ENCODE peak calls at places on chromosomes 3 and 15, in four cellular contexts. M, U, E and W are unnamed samples.

GRCh38 chr3:102123590-102124190 is 274.4 kb downstream of the NFKBIZ start:
- DNase-seq in M (no peak), U (no peak), E (peak), W (peak)

GRCh38 chr15:101541501-101542292 is 52.2 kb upstream of the PCSK6 start:
- DNase-seq in M (no peak), U (no peak), E (no peak), W (no peak)

GRCh38 chr15:70238917-70239316 is 141.2 kb upstream of the TLE3 start:
- DNase-seq in M (no peak), U (no peak), E (no peak), W (no peak)

GRCh38 chr15:62653122-62653521 is 389.4 kb upstream of the TPM1 start:
- DNase-seq in M (no peak), U (no peak), E (no peak), W (no peak)

GRCh38 chr3:18100126-18100525 is 325.0 kb downstream of the SATB1 start:
- DNase-seq in M (no peak), U (no peak), E (no peak), W (no peak)

GRCh38 chr3:59451041-59451763 is 401.4 kb upstream of the CFAP20DC start:
- DNase-seq in M (no peak), U (no peak), E (no peak), W (no peak)

GRCh38 chr15:52102468-52102867 is 10.1 kb downstream of the BCL2L10 start:
- DNase-seq in M (peak), U (no peak), E (peak), W (peak)

GRCh38 chr3:194705761-194706160 is 20.1 kb downstream of the FAM43A start:
- DNase-seq in M (no peak), U (no peak), E (no peak), W (no peak)

GRCh38 chr15:80709542-80709941 is 14.4 kb downstream of the ABHD17C start:
- DNase-seq in M (no peak), U (no peak), E (no peak), W (no peak)

GRCh38 chr3:186002884-186003472 is 65.2 kb upstream of the TRA2B start:
- DNase-seq in M (no peak), U (no peak), E (no peak), W (peak)

GRCh38 chr15:58880320-58880719 is 53.2 kb downstream of the SLTM start:
- DNase-seq in M (no peak), U (no peak), E (no peak), W (no peak)

GRCh38 chr3:72347819-72348319 is 500.4 kb downstream of the SHQ1 start:
- DNase-seq in M (no peak), U (peak), E (peak), W (no peak)

GRCh38 chr3:176967525-176967924 is 229.8 kb downstream of the TBL1XR1 start:
- DNase-seq in M (no peak), U (no peak), E (peak), W (no peak)

GRCh38 chr15:101168463-101168824 is 83.4 kb downstream of the CHSY1 start:
- DNase-seq in M (no peak), U (peak), E (no peak), W (no peak)

GRCh38 chr3:184375747-184376495 is 2.1 kb downstream of the THPO start:
- DNase-seq in M (no peak), U (no peak), E (no peak), W (no peak)

GRCh38 chr3:113728661-113729060 is 17.4 kb downstream of the NAA50 start:
- DNase-seq in M (no peak), U (no peak), E (no peak), W (no peak)
- H3K4me3 ChIP-seq in M (no peak), U (no peak), E (no peak), W (no peak)

GRCh38 chr3:179563298-179563934 is 690 bp downstream of the ACTL6A start:
- DNase-seq in M (peak), U (peak), E (peak), W (peak)
- TF ChIP-seq CTCF in M (peak), U (peak), E (peak), W (peak)

GRCh38 chr15:60477164-60477563 is 1.8 kb downstream of the ICE2 start:
- DNase-seq in M (no peak), U (no peak), E (no peak), W (no peak)
- H3K4me3 ChIP-seq in M (no peak), U (no peak), E (no peak), W (peak)

DNA sequence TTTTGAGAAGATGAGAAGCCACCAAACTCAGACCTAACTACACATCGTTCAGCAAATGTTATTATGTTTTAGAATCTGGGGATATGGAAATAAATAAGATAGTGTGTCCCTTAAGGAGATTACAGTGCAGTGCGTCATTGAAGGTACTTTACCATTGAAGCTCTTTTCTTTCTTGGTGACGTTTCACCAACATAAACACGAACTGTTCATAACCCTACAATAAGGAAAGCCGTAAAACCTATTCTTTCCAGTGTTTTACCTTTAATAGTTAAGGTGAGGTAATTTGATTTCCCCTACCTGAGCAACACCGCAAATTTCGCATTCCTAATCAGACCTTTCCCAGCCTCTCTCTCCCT is 818 bp downstream of the CCDC66 start:
- DNase-seq in M (no peak), U (no peak), E (no peak), W (no peak)
- TF ChIP-seq CTCF in M (no peak), U (no peak), E (no peak), W (no peak)

GRCh38 chr3:43999920-44000319 is 241.8 kb upstream of the TOPAZ1 start:
- DNase-seq in M (no peak), U (no peak), E (no peak), W (no peak)
- H3K4me3 ChIP-seq in M (peak), U (no peak), E (peak), W (peak)

DNA sequence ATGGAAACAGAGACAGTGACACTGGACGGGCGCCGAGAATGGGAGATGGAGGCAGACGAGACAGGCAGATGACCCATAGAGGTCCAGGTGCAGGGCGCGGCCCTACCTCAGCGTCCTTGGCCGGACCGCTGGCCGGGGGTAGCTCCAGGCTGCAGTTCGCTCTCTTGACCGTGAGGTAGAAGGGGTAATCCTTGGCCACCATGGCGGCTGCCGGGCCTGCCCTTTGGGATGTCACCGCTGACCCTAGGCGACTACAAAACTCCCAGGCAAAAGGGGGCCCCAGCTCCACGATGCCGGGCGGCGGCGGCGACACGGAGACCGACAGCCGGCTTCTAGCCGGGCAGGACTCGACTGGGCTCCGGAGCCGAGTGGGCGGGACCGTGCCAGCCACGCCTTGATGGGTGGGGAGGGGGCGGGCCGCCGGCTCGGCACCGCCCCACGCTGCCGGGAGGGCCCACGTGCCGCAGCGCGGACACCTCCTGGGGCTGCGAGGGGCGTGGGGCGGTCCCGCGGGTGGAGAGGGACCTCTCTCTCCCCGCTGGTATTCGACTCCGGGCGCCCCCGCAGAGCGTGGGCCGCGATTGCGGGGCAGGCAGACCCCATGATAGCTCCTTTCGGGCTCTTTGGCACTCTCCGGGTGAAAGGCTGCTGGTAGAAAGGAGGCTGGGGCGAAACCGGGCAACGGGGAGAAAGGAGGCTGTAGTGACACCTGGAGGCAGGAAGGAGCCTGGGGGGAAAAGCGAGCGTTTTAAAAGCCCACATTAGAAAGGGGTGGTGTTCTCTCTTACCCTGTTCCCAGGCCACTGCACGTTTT is at the start of gene ARHGEF3:
- DNase-seq in M (no peak), U (peak), E (peak), W (peak)
- TF ChIP-seq CTCF in M (peak), U (no peak), E (peak), W (peak)

GRCh38 chr15:67524235-67524634 is 3.3 kb downstream of the C15orf61 start:
- DNase-seq in M (no peak), U (no peak), E (no peak), W (no peak)

GRCh38 chr15:67520276-67520975 is 505 bp upstream of the C15orf61 start:
- DNase-seq in M (no peak), U (no peak), E (no peak), W (no peak)

GRCh38 chr15:67520976-67521769 is at the start of gene C15orf61:
- DNase-seq in M (no peak), U (peak), E (peak), W (peak)

GRCh38 chr15:67521770-67522568 is 1.0 kb downstream of the C15orf61 start:
- DNase-seq in M (no peak), U (no peak), E (no peak), W (no peak)

DNA sequence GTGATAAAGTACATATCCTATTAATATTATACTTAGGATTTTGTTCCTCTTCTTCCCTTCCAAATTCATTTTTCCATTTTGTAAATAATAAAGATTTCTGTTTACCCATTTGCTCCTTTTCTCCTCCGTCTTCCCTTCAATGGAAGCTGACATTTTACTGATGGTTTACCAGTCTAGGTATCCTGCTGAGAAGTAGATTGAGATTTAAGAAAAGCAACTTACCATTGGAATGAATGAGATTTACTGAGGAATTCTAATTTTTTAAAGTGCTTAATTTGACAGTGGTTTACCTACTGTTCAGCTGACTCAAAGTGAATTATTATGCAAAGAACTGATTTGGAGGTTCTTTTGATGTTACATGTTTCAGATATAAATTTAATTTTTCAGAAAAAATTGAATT is 2.4 kb downstream of the C15orf61 start:
- DNase-seq in M (no peak), U (no peak), E (no peak), W (no peak)
- H3K4me3 ChIP-seq in M (no peak), U (no peak), E (no peak), W (peak)

GRCh38 chr15:99170476-99171065 is 65.7 kb downstream of the SYNM start:
- DNase-seq in M (no peak), U (no peak), E (no peak), W (no peak)
- TF ChIP-seq CTCF in M (no peak), U (peak), E (no peak), W (no peak)

DNA sequence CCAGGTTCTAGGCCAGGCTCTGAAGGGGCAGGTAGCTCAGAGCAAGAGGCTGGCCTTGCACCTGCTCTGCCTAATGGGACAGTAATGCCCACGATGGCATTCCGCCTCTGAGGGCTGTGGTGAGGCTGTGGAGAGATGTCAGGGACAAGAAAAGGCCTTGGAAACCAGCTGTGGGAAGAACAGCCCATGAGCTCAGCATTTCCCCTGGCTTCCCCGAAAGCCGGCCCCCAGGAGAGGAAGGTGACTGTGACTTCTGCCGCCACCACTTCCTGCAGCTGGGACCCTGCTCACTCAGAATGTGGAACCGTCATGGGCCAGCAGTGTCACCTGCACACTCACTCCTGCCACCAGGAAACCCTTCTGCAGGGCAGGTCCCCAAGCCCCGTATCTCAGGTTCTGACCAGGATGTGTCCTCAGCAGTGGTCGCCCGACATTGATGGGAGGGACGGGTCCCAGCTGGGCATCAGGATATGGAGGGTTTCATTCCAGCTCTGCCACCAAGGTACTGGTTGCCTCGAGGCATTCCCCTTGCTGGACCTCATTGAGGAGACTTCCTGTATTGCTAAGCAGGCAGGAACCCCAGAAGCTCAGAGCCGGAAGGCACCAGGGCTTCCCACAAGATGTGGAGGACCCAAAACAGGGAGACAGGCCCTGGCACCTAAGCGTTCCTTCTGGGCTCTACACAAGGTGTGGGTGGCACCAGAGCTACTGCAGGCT is 30.7 kb downstream of the SEMA7A start:
- DNase-seq in M (no peak), U (no peak), E (no peak), W (no peak)
- H3K4me3 ChIP-seq in M (no peak), U (no peak), E (no peak), W (no peak)